ENCODE peak calls at places on chromosomes 1 and 21, in nine cellular contexts. S, A, H, Z, L, R, F, Y and Q are unnamed samples.

GRCh38 chr21:19853061-19853460 is 1145.1 kb upstream of the NCAM2 start:
- DNase-seq in L (no peak), Z (no peak), Y (no peak), H (no peak), F (no peak), S (no peak), R (no peak), A (no peak), Q (no peak)

GRCh38 chr1:77282187-77282865 is 507 bp downstream of the AK5 start:
- DNase-seq in Y (no peak), A (no peak), Z (peak; percentile 25), R (no peak), S (no peak), L (peak; percentile 57), F (no peak), H (peak; percentile 67), Q (peak; percentile 40)

GRCh38 chr1:243247901-243248300 is 7.2 kb downstream of the CEP170 start:
- DNase-seq in L (no peak), A (no peak), S (no peak), Y (no peak), R (no peak), F (no peak), H (no peak), Z (no peak), Q (no peak)

GRCh38 chr1:193406901-193407300 is 220.5 kb upstream of the B3GALT2 start:
- DNase-seq in L (no peak), H (peak; percentile 12), Y (no peak), Z (no peak), R (peak; percentile 35), S (peak; percentile 40), A (peak; percentile 14), F (peak; percentile 31), Q (peak; percentile 49)

GRCh38 chr1:236284291-236284711 is 2.5 kb upstream of the ERO1B start:
- DNase-seq in Z (no peak), Y (no peak), A (peak; percentile 60), H (no peak), R (no peak), S (no peak), F (no peak), L (no peak), Q (no peak)

GRCh38 chr21:33441489-33442477 is 38.0 kb downstream of the TMEM50B start:
- DNase-seq in Z (no peak), F (peak; percentile 99), H (peak; percentile 81), L (no peak), S (peak; percentile 28), Y (no peak), A (no peak), R (no peak), Q (peak; percentile 85)

GRCh38 chr1:53326598-53327182 is 1.2 kb downstream of the LRP8 start:
- DNase-seq in S (no peak), Z (peak; percentile 8), L (no peak), R (no peak), H (peak; percentile 31), A (no peak), Y (peak; percentile 30), F (peak; percentile 84), Q (no peak)

GRCh38 chr1:225700889-225701465 is 48.1 kb upstream of the ENAH start:
- DNase-seq in A (no peak), R (no peak), Z (no peak), S (peak; percentile 22), L (no peak), Y (no peak), F (no peak), H (no peak), Q (peak; percentile 94)

GRCh38 chr1:204461331-204462228 is 33.0 kb downstream of the PIK3C2B start:
- DNase-seq in Y (no peak), S (no peak), A (peak; percentile 94), H (no peak), L (no peak), R (no peak), F (no peak), Z (no peak), Q (no peak)

GRCh38 chr1:155934933-155935590 is 849 bp upstream of the KHDC4 start:
- DNase-seq in Y (no peak), S (no peak), R (peak; percentile 50), H (no peak), Z (no peak), A (no peak), F (no peak), L (no peak), Q (no peak)

GRCh38 chr1:61887076-61887867 is 145.0 kb downstream of the PATJ start:
- DNase-seq in S (no peak), F (peak; percentile 90), L (no peak), Z (no peak), R (no peak), H (no peak), Y (no peak), A (no peak), Q (no peak)

GRCh38 chr1:42369471-42369870 is 11.1 kb upstream of the RIMKLA start:
- DNase-seq in Y (no peak), A (no peak), S (no peak), H (no peak), R (no peak), Z (no peak), L (no peak), F (no peak), Q (no peak)

GRCh38 chr1:153348511-153349362 is at the start of gene PGLYRP4:
- DNase-seq in Z (no peak), S (no peak), R (no peak), F (no peak), A (no peak), L (no peak), Y (no peak), H (no peak), Q (no peak)

GRCh38 chr1:16978589-16979474 is 1.6 kb downstream of the MFAP2 start:
- DNase-seq in Z (no peak), Y (no peak), L (no peak), R (no peak), A (no peak), F (no peak), H (no peak), S (peak; percentile 80), Q (no peak)

GRCh38 chr1:21663951-21664805 is 5.0 kb downstream of the RAP1GAP start:
- DNase-seq in S (no peak), R (peak; percentile 42), Z (no peak), F (no peak), L (no peak), A (no peak), H (no peak), Y (no peak), Q (no peak)

GRCh38 chr1:192904438-192904895 is 95.6 kb downstream of the RGS2 start:
- DNase-seq in F (no peak), Z (no peak), S (peak; percentile 89), A (no peak), L (peak; percentile 5), H (peak; percentile 36), R (no peak), Y (peak; percentile 8), Q (no peak)

GRCh38 chr1:7565099-7565750 is 205.9 kb upstream of the VAMP3 start:
- DNase-seq in Z (no peak), H (no peak), S (no peak), F (no peak), Y (no peak), A (no peak), R (no peak), L (no peak), Q (no peak)

GRCh38 chr1:94067196-94067595 is 53.8 kb downstream of the ABCA4 start:
- DNase-seq in A (no peak), S (no peak), F (no peak), H (no peak), L (no peak), Z (no peak), R (no peak), Y (no peak), Q (no peak)

GRCh38 chr1:32138965-32139364 is 31.1 kb downstream of the KPNA6 start:
- DNase-seq in H (peak; percentile 21), F (no peak), Y (no peak), S (no peak), Z (no peak), L (no peak), A (no peak), R (no peak), Q (no peak)

GRCh38 chr1:89114662-89115061 is 11.3 kb downstream of the GBP2 start:
- DNase-seq in A (no peak), Y (no peak), R (no peak), F (no peak), S (no peak), H (no peak), Z (no peak), L (no peak), Q (no peak)

GRCh38 chr1:2374260-2375155 is 16.8 kb downstream of the MORN1 start:
- DNase-seq in Y (no peak), F (no peak), R (no peak), S (no peak), A (no peak), L (no peak), H (no peak), Z (no peak), Q (no peak)

GRCh38 chr1:18794561-18794960 is 64.9 kb downstream of the TAS1R2 start:
- DNase-seq in S (no peak), H (no peak), R (no peak), Y (no peak), A (no peak), F (no peak), L (no peak), Z (no peak), Q (no peak)

GRCh38 chr1:245715970-245716369 is 561.2 kb downstream of the KIF26B start:
- DNase-seq in H (peak; percentile 68), L (no peak), R (no peak), S (peak; percentile 67), F (no peak), Y (no peak), Z (no peak), A (no peak), Q (peak; percentile 55)

GRCh38 chr1:158564608-158565007 is 5.8 kb downstream of the OR6P1 start:
- DNase-seq in F (no peak), L (no peak), A (no peak), H (no peak), Y (no peak), R (no peak), Z (no peak), S (no peak), Q (no peak)

GRCh38 chr1:225845633-225846259 is 35.8 kb downstream of the EPHX1 start:
- DNase-seq in S (peak; percentile 66), L (no peak), A (peak; percentile 66), Z (peak; percentile 42), Y (no peak), F (peak; percentile 31), H (peak; percentile 84), R (peak; percentile 69), Q (peak; percentile 61)

GRCh38 chr1:60298290-60298689 is 224.7 kb upstream of the C1orf87 start:
- DNase-seq in A (no peak), Z (no peak), S (no peak), F (no peak), R (no peak), H (no peak), L (no peak), Y (no peak), Q (no peak)

GRCh38 chr1:221948459-221948858 is 206.6 kb upstream of the DUSP10 start:
- DNase-seq in F (no peak), Y (no peak), S (no peak), R (no peak), L (no peak), H (no peak), Z (no peak), A (no peak), Q (no peak)

GRCh38 chr1:187070076-187070475 is 241.3 kb downstream of the PLA2G4A start:
- DNase-seq in H (no peak), A (no peak), R (no peak), Z (no peak), Y (no peak), S (no peak), F (no peak), L (no peak), Q (no peak)

GRCh38 chr1:224542783-224543440 is 73.2 kb upstream of the CNIH3 start:
- DNase-seq in F (no peak), A (no peak), H (peak; percentile 71), R (no peak), L (no peak), Z (no peak), Y (peak; percentile 33), S (peak; percentile 97), Q (peak; percentile 99)